ENCODE peak calls at places on chromosomes 6 and 20, in eight cellular contexts. F, U, N, B, M, I, A and C are unnamed samples.

GRCh38 chr6:33549896-33550295 is 30.2 kb downstream of the BAK1 start:
- DNase-seq in F (no peak), U (no peak), N (no peak), B (no peak), M (no peak), I (no peak), A (no peak), C (no peak)

GRCh38 chr6:35381132-35381531 is 38.8 kb downstream of the PPARD start:
- DNase-seq in F (no peak), U (no peak), N (no peak), B (no peak), M (no peak), I (peak), A (no peak), C (no peak)

GRCh38 chr6:134908906-134909516 is 40.9 kb downstream of the ALDH8A1 start:
- DNase-seq in F (no peak), U (no peak), N (peak), B (no peak), M (no peak), I (peak), A (no peak), C (peak)

GRCh38 chr6:21588812-21589811 is 4.4 kb upstream of the SOX4 start:
- DNase-seq in F (peak), U (peak), N (peak), B (peak), M (peak), I (peak), A (peak), C (peak)

GRCh38 chr6:76876922-76877553 is 586.3 kb downstream of the HTR1B start:
- DNase-seq in F (peak), U (no peak), N (peak), B (no peak), M (peak), I (peak), A (peak), C (peak)

GRCh38 chr6:107057679-107058078 is 29.7 kb downstream of the MTRES1 start:
- DNase-seq in F (no peak), U (no peak), N (no peak), B (no peak), M (no peak), I (no peak), A (no peak), C (no peak)

GRCh38 chr6:150050846-150051245 is 18.1 kb downstream of the ULBP3 start:
- DNase-seq in F (no peak), U (no peak), N (no peak), B (no peak), M (no peak), I (no peak), A (no peak), C (no peak)

GRCh38 chr6:54776891-54777290 is 69.7 kb upstream of the FAM83B start:
- DNase-seq in F (no peak), U (no peak), N (no peak), B (no peak), M (no peak), I (peak), A (no peak), C (no peak)

GRCh38 chr20:18666803-18667460 is 79.1 kb downstream of the DTD1 start:
- DNase-seq in F (no peak), U (no peak), N (no peak), B (no peak), M (peak), I (no peak), A (peak), C (no peak)

GRCh38 chr20:46350201-46350985 is 42.1 kb upstream of the CDH22 start:
- DNase-seq in F (no peak), U (no peak), N (peak), B (no peak), M (no peak), I (peak), A (no peak), C (no peak)

GRCh38 chr20:37270586-37271420 is 9.2 kb upstream of the GHRH start:
- DNase-seq in F (no peak), U (no peak), N (no peak), B (no peak), M (no peak), I (peak), A (no peak), C (peak)

GRCh38 chr6:109318328-109318876 is 63.9 kb downstream of the CD164 start:
- DNase-seq in F (peak), U (no peak), N (no peak), B (no peak), M (peak), I (no peak), A (no peak), C (peak)

GRCh38 chr20:37711001-37711400 is 17.2 kb downstream of the CTNNBL1 start:
- DNase-seq in F (no peak), U (no peak), N (no peak), B (no peak), M (no peak), I (no peak), A (no peak), C (peak)

GRCh38 chr6:26521485-26522391 is 16.4 kb upstream of the HMGN4 start:
- DNase-seq in F (peak), U (no peak), N (peak), B (peak), M (peak), I (peak), A (peak), C (peak)

GRCh38 chr20:44622501-44623270 is 28.8 kb downstream of the ADA start:
- DNase-seq in F (no peak), U (no peak), N (no peak), B (no peak), M (no peak), I (no peak), A (no peak), C (no peak)

GRCh38 chr6:122887941-122888340 is 98.9 kb downstream of the SMPDL3A start:
- DNase-seq in F (no peak), U (no peak), N (no peak), B (no peak), M (no peak), I (no peak), A (no peak), C (no peak)

GRCh38 chr6:147078602-147079001 is 125.6 kb upstream of the STXBP5 start:
- DNase-seq in F (no peak), U (no peak), N (no peak), B (no peak), M (no peak), I (peak), A (no peak), C (no peak)

GRCh38 chr20:35739294-35740163 is 2.5 kb downstream of the RBM39 start:
- DNase-seq in F (no peak), U (no peak), N (peak), B (no peak), M (no peak), I (peak), A (no peak), C (peak)

GRCh38 chr20:12453711-12454110 is 536.0 kb downstream of the BTBD3 start:
- DNase-seq in F (no peak), U (no peak), N (no peak), B (no peak), M (no peak), I (no peak), A (no peak), C (no peak)

GRCh38 chr6:139920027-139920851 is 545.8 kb upstream of the CITED2 start:
- DNase-seq in F (no peak), U (no peak), N (no peak), B (no peak), M (no peak), I (no peak), A (no peak), C (no peak)